ENCODE peak calls at places on chromosome 6, in seven cellular contexts. S, R, K, C, F, U and V are unnamed samples.

GRCh38 chr6:13453771-13454251 is 33.6 kb downstream of the GFOD1 start:
- DNase-seq in F (peak; percentile 44), R (no peak), C (peak; percentile 36), U (no peak), S (peak; percentile 55), K (no peak), V (no peak)

GRCh38 chr6:104604643-104605042 is 255.1 kb downstream of the HACE1 start:
- DNase-seq in S (no peak), K (no peak), U (no peak), R (no peak), F (no peak), C (no peak), V (no peak)

GRCh38 chr6:20292905-20293304 is 80.6 kb upstream of the MBOAT1 start:
- DNase-seq in K (no peak), R (no peak), U (no peak), F (no peak), S (no peak), C (no peak), V (no peak)

GRCh38 chr6:37732688-37733087 is 35.0 kb upstream of the MDGA1 start:
- DNase-seq in S (no peak), U (no peak), K (no peak), R (no peak), C (no peak), F (no peak), V (no peak)

GRCh38 chr6:136696238-136696637 is 96.0 kb downstream of the MAP3K5 start:
- DNase-seq in K (no peak), R (no peak), U (no peak), F (no peak), S (peak; percentile 24), C (no peak), V (no peak)

GRCh38 chr6:45533394-45533793 is 155.7 kb upstream of the SUPT3H start:
- DNase-seq in U (no peak), C (no peak), K (no peak), S (no peak), F (no peak), R (no peak), V (no peak)

GRCh38 chr6:25945175-25945574 is 14.7 kb upstream of the SLC17A2 start:
- DNase-seq in S (no peak), F (no peak), U (no peak), K (no peak), C (peak; percentile 45), R (no peak), V (no peak)

GRCh38 chr6:26432622-26433021 is 7.7 kb upstream of the BTN3A3 start:
- DNase-seq in F (no peak), K (no peak), U (no peak), C (no peak), S (no peak), R (peak; percentile 15), V (no peak)

GRCh38 chr6:167112421-167112820 is 10.5 kb upstream of the CCR6 start:
- DNase-seq in C (no peak), R (no peak), K (no peak), S (no peak), F (no peak), U (no peak), V (no peak)

GRCh38 chr6:3209114-3210023 is 18.1 kb downstream of the TUBB2B start:
- DNase-seq in R (no peak), C (peak; percentile 69), S (no peak), K (peak; percentile 34), F (peak; percentile 36), U (no peak), V (no peak)

GRCh38 chr6:100467144-100468012 is 2.7 kb upstream of the SIM1 start:
- DNase-seq in R (no peak), K (no peak), S (no peak), F (no peak), C (no peak), U (no peak), V (no peak)

GRCh38 chr6:151475653-151476523 is 17.9 kb upstream of the CCDC170 start:
- DNase-seq in S (peak; percentile 65), R (peak; percentile 43), U (peak; percentile 45), F (peak; percentile 36), C (no peak), K (no peak), V (no peak)

GRCh38 chr6:118772886-118773285 is 121.1 kb upstream of the ASF1A start:
- DNase-seq in C (no peak), F (no peak), S (no peak), R (no peak), K (no peak), U (no peak), V (no peak)